ENCODE peak calls at places on chromosomes 4 and X, in six cellular contexts. P is astrocyte, Q is uterus, A is A549, S is K562, B is right cardiac atrium. K is an unnamed sample.

GRCh38 chr4:108619372-108620100 is 840 bp upstream of the RPL34 start:
- DNase-seq in Q (no peak), P (no peak), A (no peak), B (no peak), S (peak), K (no peak)

GRCh38 chr4:166324321-166324720 is 451.3 kb downstream of the TLL1 start:
- DNase-seq in B (no peak), S (peak), Q (no peak), A (no peak), P (no peak), K (no peak)

GRCh38 chrX:31366076-31366475 is 294.2 kb upstream of the FTHL17 start:
- DNase-seq in B (no peak), Q (no peak), A (no peak), P (peak), S (no peak), K (no peak)

GRCh38 chr4:137609693-137610450 is 77.6 kb upstream of the PCDH18 start:
- DNase-seq in Q (no peak), S (no peak), A (no peak), P (peak), B (no peak), K (peak)

GRCh38 chr4:915595-915994 is 16.5 kb downstream of the GAK start:
- DNase-seq in P (no peak), Q (no peak), S (no peak), A (no peak), B (no peak), K (no peak)

GRCh38 chr4:93199492-93199891 is 629.1 kb upstream of the ATOH1 start:
- DNase-seq in Q (no peak), P (peak), S (no peak), B (no peak), A (peak), K (no peak)

GRCh38 chr4:83067058-83067639 is 32.2 kb downstream of the COPS4 start:
- DNase-seq in Q (no peak), B (no peak), A (no peak), P (no peak), S (no peak), K (no peak)

GRCh38 chr4:13837228-13837627 is 209.7 kb upstream of the BOD1L1 start:
- DNase-seq in P (no peak), S (no peak), Q (no peak), A (no peak), B (no peak), K (no peak)

GRCh38 chr4:113733685-113734084 is 27.9 kb downstream of the CAMK2D start:
- DNase-seq in A (no peak), S (no peak), B (no peak), Q (no peak), P (no peak), K (no peak)

GRCh38 chr4:138887741-138888140 is 127.8 kb upstream of the NOCT start:
- DNase-seq in B (no peak), Q (no peak), S (no peak), A (no peak), P (no peak), K (no peak)

GRCh38 chr4:169070895-169071218 is 60.8 kb upstream of the CBR4 start:
- DNase-seq in S (peak), P (peak), A (peak), B (no peak), Q (no peak), K (no peak)

GRCh38 chr4:176443117-176443516 is 123.4 kb downstream of the SPCS3 start:
- DNase-seq in S (no peak), A (peak), Q (no peak), B (no peak), P (peak), K (peak)

GRCh38 chrX:22194207-22194606 is 78.5 kb upstream of the CBLL2 start:
- DNase-seq in Q (no peak), A (no peak), P (no peak), S (no peak), B (no peak), K (no peak)

GRCh38 chr4:183256756-183257385 is 63.2 kb downstream of the CLDN22 start:
- DNase-seq in S (peak), A (peak), P (no peak), B (peak), Q (peak), K (no peak)

GRCh38 chrX:79266702-79267101 is 100.4 kb downstream of the ITM2A start:
- DNase-seq in S (no peak), A (no peak), B (no peak), Q (no peak), P (no peak), K (no peak)
- H3K27ac ChIP-seq in S (no peak), A (no peak), B (no peak), Q (no peak), P (no peak), K (no peak)

GRCh38 chr4:153349206-153349805 is 4.8 kb downstream of the MND1 start:
- DNase-seq in B (no peak), P (no peak), Q (no peak), A (no peak), S (no peak), K (no peak)

GRCh38 chr4:153346031-153346430 is 1.5 kb downstream of the MND1 start:
- DNase-seq in B (no peak), P (no peak), A (no peak), S (no peak), Q (no peak), K (no peak)

GRCh38 chr4:153347117-153347516 is 2.6 kb downstream of the MND1 start:
- DNase-seq in S (no peak), Q (no peak), A (no peak), P (no peak), B (no peak), K (no peak)

GRCh38 chr4:153346563-153346962 is 2.1 kb downstream of the MND1 start:
- DNase-seq in A (no peak), B (no peak), Q (no peak), S (peak), P (no peak), K (no peak)

GRCh38 chr4:153348006-153348405 is 3.5 kb downstream of the MND1 start:
- DNase-seq in B (no peak), Q (no peak), S (peak), P (peak), A (no peak), K (no peak)
- H3K4me3 ChIP-seq in B (no peak), Q (no peak), S (no peak), P (no peak), A (no peak), K (no peak)

DNA sequence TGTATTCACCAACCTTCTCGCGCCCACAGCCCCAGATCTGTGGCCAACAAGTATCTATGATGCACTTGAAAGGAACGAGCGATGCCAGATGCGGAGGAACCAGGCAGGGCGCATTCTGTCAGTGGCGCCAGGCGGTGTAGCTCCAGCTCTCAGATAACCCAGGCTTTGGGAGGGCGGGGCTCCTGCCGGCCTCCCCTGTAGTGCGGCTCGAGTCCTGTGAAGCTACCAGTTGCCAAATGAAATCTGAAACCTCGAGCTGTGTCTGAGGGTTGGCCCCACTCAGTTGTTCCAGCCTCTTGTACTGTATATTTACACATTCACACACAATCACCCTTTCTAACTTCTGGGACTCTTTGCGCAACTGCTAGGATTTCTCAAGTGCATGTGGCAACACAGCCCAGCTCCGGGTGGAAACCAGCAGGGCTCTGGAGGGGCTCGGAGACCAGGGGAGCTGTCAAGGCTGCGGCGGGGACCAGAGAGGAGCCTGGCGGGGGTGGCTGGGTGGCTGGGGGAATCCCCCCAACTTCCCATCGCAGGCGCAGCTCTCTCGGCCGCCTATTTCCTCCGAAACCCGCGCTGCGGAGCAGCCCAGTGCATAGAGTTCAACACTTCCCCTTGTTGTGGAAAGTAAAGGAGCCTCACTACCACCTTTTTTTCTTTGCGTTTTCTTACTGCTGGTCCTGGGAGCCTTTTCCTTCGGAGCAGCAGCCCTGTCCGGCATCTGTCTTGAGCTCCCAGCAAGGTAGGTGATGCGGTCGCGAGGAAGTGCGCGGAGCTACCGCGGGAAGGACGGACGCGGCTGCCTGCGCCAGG is at the start of gene ARHGAP24:
- DNase-seq in B (peak), S (peak), P (peak), A (peak), Q (peak), K (peak)
- H3K27ac ChIP-seq in B (peak), S (no peak), P (peak), A (peak), Q (peak), K (peak)

GRCh38 chrX:2931612-2932011 is 2.5 kb upstream of the ARSD start:
- DNase-seq in S (no peak), Q (no peak), B (no peak), A (no peak), P (no peak), K (no peak)
- H3K4me3 ChIP-seq in S (no peak), Q (no peak), B (no peak), A (no peak), P (no peak), K (no peak)

DNA sequence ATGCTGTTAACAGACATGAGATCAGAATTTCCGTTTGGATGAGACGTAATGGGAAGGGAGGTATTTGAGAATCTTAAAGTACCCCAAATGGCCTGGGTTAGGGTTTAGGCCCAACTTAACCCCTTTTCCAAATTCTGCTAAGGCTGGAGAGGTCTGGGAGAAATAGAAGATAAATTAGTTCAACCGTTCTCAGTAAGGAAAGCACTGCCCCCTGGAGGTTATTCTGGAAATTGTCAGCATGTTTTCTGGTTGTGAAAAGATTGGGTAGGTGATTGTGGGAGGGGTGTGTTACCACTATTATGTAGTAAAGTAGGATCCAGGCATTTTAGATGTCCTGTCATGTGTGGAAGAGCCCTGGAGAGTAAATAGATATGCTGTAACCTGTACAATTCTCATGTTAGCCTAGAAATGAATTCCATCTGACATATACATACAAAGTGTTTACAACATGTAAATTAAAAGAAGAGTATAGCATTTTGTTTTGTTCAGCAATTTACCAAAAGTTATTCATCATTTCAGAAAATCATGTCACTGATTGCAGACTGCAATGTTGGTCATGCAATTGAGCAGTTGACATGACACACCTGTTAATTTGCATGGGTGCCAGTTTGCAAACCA is 26.8 kb upstream of the GRXCR1 start:
- DNase-seq in A (peak), Q (peak), B (no peak), S (peak), P (peak), K (no peak)
- H3K27ac ChIP-seq in A (no peak), Q (no peak), B (no peak), S (no peak), P (no peak), K (no peak)

GRCh38 chrX:102745513-102746133 is 25.1 kb downstream of the GPRASP3 start:
- DNase-seq in B (peak), Q (peak), S (no peak), P (no peak), A (no peak), K (no peak)
- H3K4me3 ChIP-seq in B (peak), Q (peak), S (no peak), P (peak), A (peak), K (peak)

GRCh38 chr4:126898815-126899214 is 733.9 kb upstream of the INTU start:
- DNase-seq in P (no peak), S (no peak), B (no peak), Q (no peak), A (no peak), K (no peak)
- H3K27ac ChIP-seq in P (peak), S (no peak), B (peak), Q (no peak), A (no peak), K (peak)

GRCh38 chr4:158169931-158170690 is 2.7 kb downstream of the GASK1B start:
- DNase-seq in Q (no peak), P (peak), S (no peak), B (peak), A (no peak), K (no peak)

GRCh38 chr4:158168606-158169005 is 4.2 kb downstream of the GASK1B start:
- DNase-seq in A (no peak), B (no peak), P (no peak), S (no peak), Q (no peak), K (no peak)

GRCh38 chr4:158170691-158171455 is 2.0 kb downstream of the GASK1B start:
- DNase-seq in S (peak), Q (peak), P (no peak), A (no peak), B (peak), K (no peak)

GRCh38 chr4:158171456-158171790 is 1.4 kb downstream of the GASK1B start:
- DNase-seq in Q (no peak), A (no peak), S (no peak), P (no peak), B (no peak), K (no peak)

DNA sequence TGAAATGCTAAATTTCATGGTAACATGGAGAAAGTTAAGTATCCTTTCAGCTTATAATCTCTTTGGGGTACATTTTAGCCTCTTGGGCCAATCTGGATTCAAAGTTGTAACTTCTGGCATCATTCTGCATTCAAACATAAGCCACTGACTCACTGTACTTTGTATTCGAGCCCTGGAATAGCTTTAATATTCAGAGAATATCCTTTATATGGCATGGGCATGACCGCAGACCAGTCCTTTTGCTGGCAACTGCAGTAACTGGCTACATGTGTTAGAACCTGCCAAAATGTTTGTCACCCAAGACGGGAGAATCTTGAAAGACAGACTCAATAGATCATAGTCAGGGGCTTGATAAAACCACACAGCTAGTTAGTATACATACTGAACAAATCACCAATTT is 3.3 kb downstream of the GASK1B start:
- DNase-seq in S (no peak), Q (no peak), P (no peak), B (no peak), A (no peak), K (no peak)
- H3K4me3 ChIP-seq in S (no peak), Q (peak), P (peak), B (peak), A (no peak), K (peak)